ENCODE peak calls at places on chromosomes 5 and 9, in six cellular contexts. U is tibial nerve, Y is endothelial cell of umbilical vein, T is stomach, W is GM12878, B is IMR-90. E is an unnamed sample.
A peak's percentile ranks its signal among the peaks of the same experiment; 100 is the strongest.

GRCh38 chr9:128393171-128393761 is 22.1 kb downstream of the URM1 start:
- DNase-seq in U (no peak), Y (no peak), T (no peak), W (no peak), B (no peak), E (no peak)

GRCh38 chr5:119187776-119188529 is 117.1 kb downstream of the DMXL1 start:
- DNase-seq in U (no peak), Y (no peak), T (no peak), W (no peak), B (no peak), E (no peak)

GRCh38 chr5:159817262-159818029 is 98.8 kb upstream of the ADRA1B start:
- DNase-seq in U (no peak), Y (no peak), T (no peak), W (no peak), B (peak; percentile 27), E (no peak)

GRCh38 chr9:2019723-2020122 is 4.6 kb downstream of the SMARCA2 start:
- DNase-seq in U (no peak), Y (no peak), T (no peak), W (no peak), B (no peak), E (no peak)

GRCh38 chr5:136062563-136063274 is 33.9 kb downstream of the TGFBI start:
- DNase-seq in U (no peak), Y (peak; percentile 40), T (no peak), W (no peak), B (peak; percentile 45), E (no peak)

GRCh38 chr5:54090495-54091084 is 219.8 kb downstream of the ARL15 start:
- DNase-seq in U (no peak), Y (peak; percentile 46), T (no peak), W (no peak), B (peak; percentile 85), E (no peak)

GRCh38 chr5:54876-55569 is 36.9 kb upstream of the PLEKHG4B start:
- DNase-seq in U (no peak), Y (no peak), T (no peak), W (no peak), B (no peak), E (no peak)

GRCh38 chr9:89732952-89733349 is 128.1 kb downstream of the GADD45G start:
- DNase-seq in U (no peak), Y (no peak), T (no peak), W (no peak), B (no peak), E (peak; percentile 52)

GRCh38 chr9:115132648-115133047 is 14.7 kb upstream of the TNC start:
- DNase-seq in U (no peak), Y (no peak), T (no peak), W (no peak), B (peak; percentile 89), E (no peak)

GRCh38 chr5:96790851-96791513 is 16.8 kb downstream of the ERAP1 start:
- DNase-seq in U (no peak), Y (peak; percentile 86), T (no peak), W (no peak), B (peak; percentile 63), E (no peak)

GRCh38 chr5:114450516-114450909 is 88.6 kb downstream of the KCNN2 start:
- DNase-seq in U (no peak), Y (no peak), T (no peak), W (no peak), B (peak; percentile 8), E (no peak)

GRCh38 chr9:93235278-93235960 is 51.5 kb downstream of the WNK2 start:
- DNase-seq in U (peak; percentile 29), Y (no peak), T (no peak), W (no peak), B (no peak), E (no peak)

GRCh38 chr5:98157368-98157767 is 616.1 kb upstream of the RGMB start:
- DNase-seq in U (no peak), Y (no peak), T (no peak), W (no peak), B (no peak), E (no peak)

GRCh38 chr9:21017092-21017491 is 14.3 kb downstream of the HACD4 start:
- DNase-seq in U (no peak), Y (peak; percentile 10), T (no peak), W (no peak), B (peak; percentile 94), E (no peak)

GRCh38 chr9:14710804-14711203 is 11.7 kb downstream of the CER1 start:
- DNase-seq in U (no peak), Y (no peak), T (no peak), W (no peak), B (peak; percentile 26), E (no peak)

GRCh38 chr5:177362871-177363507 is 5.3 kb downstream of the RGS14 start:
- DNase-seq in U (no peak), Y (peak; percentile 53), T (peak; percentile 78), W (no peak), B (no peak), E (peak; percentile 65)

GRCh38 chr5:9869616-9870288 is 239.6 kb upstream of the TAS2R1 start:
- DNase-seq in U (no peak), Y (no peak), T (no peak), W (no peak), B (peak; percentile 92), E (no peak)

GRCh38 chr5:155053482-155053881 is 39.9 kb downstream of the KIF4B start:
- DNase-seq in U (no peak), Y (no peak), T (no peak), W (no peak), B (no peak), E (no peak)

GRCh38 chr5:138466058-138466899 is 1.0 kb downstream of the EGR1 start:
- DNase-seq in U (no peak), Y (peak; percentile 1), T (peak; percentile 75), W (no peak), B (peak; percentile 39), E (peak; percentile 59)

GRCh38 chr9:65411901-65412300 is 126.9 kb upstream of the FOXD4L5 start:
- DNase-seq in U (no peak), Y (no peak), T (no peak), W (no peak), B (no peak), E (no peak)

GRCh38 chr9:65409471-65409980 is 124.5 kb upstream of the FOXD4L5 start:
- DNase-seq in U (no peak), Y (no peak), T (no peak), W (no peak), B (no peak), E (no peak)

GRCh38 chr9:65410926-65411325 is 125.9 kb upstream of the FOXD4L5 start:
- DNase-seq in U (no peak), Y (no peak), T (no peak), W (no peak), B (no peak), E (no peak)

DNA sequence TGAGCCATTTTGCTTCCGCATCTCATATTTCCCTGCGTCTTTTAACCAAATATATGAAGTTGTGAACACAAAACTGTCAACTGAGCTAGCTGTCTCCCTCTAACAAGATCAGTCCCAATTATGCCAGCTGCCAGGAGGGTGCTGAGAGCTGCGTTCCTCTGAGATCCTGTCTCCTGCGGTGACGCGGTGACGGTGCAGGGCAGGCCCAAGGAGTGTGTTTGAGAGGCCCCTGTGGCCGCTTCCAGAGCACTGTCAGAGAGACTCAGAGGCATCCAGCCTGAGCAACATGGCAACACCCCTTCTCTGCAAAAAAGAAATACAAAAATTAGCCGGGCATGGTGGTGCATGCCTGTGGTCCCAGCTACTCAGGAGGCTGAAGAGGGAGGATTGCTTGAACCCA is 126.3 kb upstream of the FOXD4L5 start:
- DNase-seq in U (no peak), Y (no peak), T (no peak), W (no peak), B (no peak), E (no peak)
- H3K9me3 ChIP-seq in U (no peaks in the 10 kb centered on the region), Y (peaks cover 11% of the 10 kb centered on the region), T (peaks cover 69% of the 10 kb centered on the region), W (no peaks in the 10 kb centered on the region), B (peaks cover 15% of the 10 kb centered on the region), E (peaks cover 5% of the 10 kb centered on the region)

DNA sequence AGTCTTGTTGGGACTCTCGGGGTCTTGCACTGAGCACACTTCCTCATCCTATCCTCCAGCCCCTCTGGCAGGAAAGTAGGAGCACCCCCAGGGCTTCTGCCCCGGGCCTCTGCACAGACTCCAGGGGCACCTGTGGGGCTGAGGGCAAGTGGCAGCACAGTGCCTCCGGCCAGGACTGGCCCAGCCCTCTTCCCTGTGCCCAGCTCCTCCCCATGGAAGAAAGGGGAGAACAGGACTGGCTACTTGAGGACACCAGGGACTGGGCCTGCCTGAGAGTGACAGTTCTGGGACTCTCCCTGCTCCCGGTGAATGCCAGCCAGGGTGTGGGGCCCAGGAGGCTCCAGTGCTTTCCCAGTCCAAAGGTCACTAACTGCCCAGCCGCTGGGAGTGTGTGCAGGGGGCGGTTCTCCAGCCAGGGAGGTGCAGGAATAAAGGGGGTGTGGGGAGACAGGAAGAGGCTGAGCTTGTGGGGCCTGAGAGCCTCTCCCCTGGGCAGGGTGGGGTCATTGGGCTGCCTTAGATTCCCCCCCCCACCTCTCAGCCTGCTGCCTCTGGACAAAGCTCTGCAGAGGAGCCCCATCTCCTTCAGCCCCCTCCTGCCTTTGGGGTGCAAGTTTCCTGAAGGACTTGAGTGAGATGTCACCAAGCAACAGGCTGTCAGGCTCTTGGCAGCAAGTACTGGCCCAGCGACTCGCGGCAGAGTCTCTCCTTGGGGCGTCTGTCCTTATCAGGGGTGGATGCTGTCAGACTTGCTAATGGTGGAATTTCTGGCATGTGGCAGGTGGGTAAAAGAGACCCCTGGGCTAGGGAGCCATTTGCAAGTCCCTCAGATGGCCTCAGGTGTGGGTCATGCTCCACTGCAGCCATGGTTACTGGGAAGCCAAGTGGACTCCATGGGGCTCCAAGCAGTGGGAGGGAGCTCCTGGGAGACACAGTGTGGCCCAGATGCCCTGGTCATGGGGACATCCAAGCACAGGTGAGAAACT is 19.1 kb upstream of the JADE2 start:
- DNase-seq in U (no peak), Y (no peak), T (peak; percentile 92), W (no peak), B (no peak), E (no peak)
- TF ChIP-seq POLR2A in U (no peak), Y (no peak), T (no peak), W (no peak), B (no peak), E (no peak)

DNA sequence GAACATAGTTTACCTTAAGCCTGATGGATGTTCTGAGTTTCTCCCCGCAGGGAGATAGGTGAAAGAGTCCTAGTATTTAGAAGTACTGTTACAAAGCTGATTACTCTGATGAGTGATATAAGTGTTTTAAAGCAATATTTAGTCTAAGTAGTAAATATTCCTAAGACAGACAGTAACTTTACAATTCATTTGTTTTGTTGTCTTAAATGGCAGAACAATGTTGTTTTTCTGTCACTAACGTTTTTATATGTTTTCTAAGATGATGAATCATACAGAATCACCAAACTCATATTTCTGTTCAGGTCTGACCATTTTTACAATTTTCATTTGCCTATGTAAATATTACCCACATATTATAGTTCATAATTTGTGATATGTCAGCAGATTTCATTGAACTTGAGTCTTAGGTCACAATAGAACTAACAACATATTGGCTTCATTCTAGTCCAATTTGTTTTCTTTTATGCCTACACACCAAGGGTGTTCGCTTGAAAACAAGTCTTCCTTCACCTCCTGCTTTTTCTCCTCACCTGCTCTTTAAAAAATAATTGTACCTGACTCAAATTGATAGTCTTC is 30.6 kb downstream of the MAP3K1 start:
- DNase-seq in U (no peak), Y (no peak), T (no peak), W (no peak), B (no peak), E (no peak)
- H3K4me1 ChIP-seq in U (peaks cover 11% of the 10 kb centered on the region), Y (peaks cover 9% of the 10 kb centered on the region), T (peaks cover 11% of the 10 kb centered on the region), W (peaks cover 4% of the 10 kb centered on the region), B (no peaks in the 10 kb centered on the region), E (peaks cover 3% of the 10 kb centered on the region)

DNA sequence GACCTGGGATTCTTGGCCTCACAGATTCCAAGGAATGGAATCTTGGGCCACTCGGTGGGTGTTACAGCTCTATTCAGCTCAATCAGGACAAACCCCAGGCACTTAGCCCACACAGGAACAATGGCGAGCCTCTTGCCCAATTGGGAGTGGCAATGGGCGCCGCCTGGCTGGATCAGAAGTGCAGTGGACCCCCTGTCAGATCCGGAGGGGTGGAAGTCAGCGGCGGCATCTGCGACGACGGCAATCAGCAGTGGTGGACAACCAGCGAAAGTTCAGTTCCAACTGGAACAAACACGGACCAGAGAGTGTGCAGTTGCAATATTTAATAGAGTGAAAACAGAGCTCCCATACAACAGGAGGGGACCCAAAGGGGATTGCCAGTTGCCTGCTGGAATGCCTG is 378.3 kb downstream of the CDH9 start:
- DNase-seq in U (no peak), Y (no peak), T (no peak), W (no peak), B (no peak), E (no peak)
- H3K9me3 ChIP-seq in U (no peaks in the 10 kb centered on the region), Y (no peaks in the 10 kb centered on the region), T (peaks cover 14% of the 10 kb centered on the region), W (no peaks in the 10 kb centered on the region), B (peaks cover 8% of the 10 kb centered on the region), E (no peaks in the 10 kb centered on the region)